ENCODE peak calls at places on chromosomes 6 and 20, in four cellular contexts. R is K562; I is CD4-positive, CD25-positive, alpha-beta regulatory T cell; H is lower lobe of right lung. A is an unnamed sample.

GRCh38 chr20:61385316-61385715 is 133.3 kb downstream of the CDH4 start:
- DNase-seq in R (no peak), I (no peak), H (no peak), A (no peak)

GRCh38 chr6:159431750-159432149 is 261.3 kb downstream of the SOD2 start:
- DNase-seq in R (no peak), I (no peak), H (no peak), A (no peak)

GRCh38 chr6:125142614-125143013 is 11.0 kb upstream of the TPD52L1 start:
- DNase-seq in R (no peak), I (no peak), H (no peak), A (no peak)

GRCh38 chr6:15389079-15389758 is 143.3 kb downstream of the JARID2 start:
- DNase-seq in R (no peak), I (no peak), H (no peak), A (no peak)

GRCh38 chr20:38435555-38435939 is 419 bp upstream of the SNHG17 start:
- DNase-seq in R (no peak), I (no peak), H (no peak), A (no peak)

GRCh38 chr20:49695830-49696229 is 17.8 kb downstream of the B4GALT5 start:
- DNase-seq in R (no peak), I (no peak), H (no peak), A (no peak)

GRCh38 chr20:40054311-40054710 is 634.7 kb downstream of the MAFB start:
- DNase-seq in R (no peak), I (no peak), H (no peak), A (no peak)

GRCh38 chr6:28218312-28219248 is 6.5 kb upstream of the ZSCAN9 start:
- DNase-seq in R (peak; percentile 92), I (peak; percentile 52), H (peak; percentile 86), A (peak; percentile 84)

GRCh38 chr6:166474721-166475565 is 92.2 kb upstream of the MPC1 start:
- DNase-seq in R (no peak), I (no peak), H (no peak), A (no peak)

GRCh38 chr6:141451176-141451507 is 681.6 kb upstream of the GJE1 start:
- DNase-seq in R (no peak), I (no peak), H (no peak), A (no peak)

DNA sequence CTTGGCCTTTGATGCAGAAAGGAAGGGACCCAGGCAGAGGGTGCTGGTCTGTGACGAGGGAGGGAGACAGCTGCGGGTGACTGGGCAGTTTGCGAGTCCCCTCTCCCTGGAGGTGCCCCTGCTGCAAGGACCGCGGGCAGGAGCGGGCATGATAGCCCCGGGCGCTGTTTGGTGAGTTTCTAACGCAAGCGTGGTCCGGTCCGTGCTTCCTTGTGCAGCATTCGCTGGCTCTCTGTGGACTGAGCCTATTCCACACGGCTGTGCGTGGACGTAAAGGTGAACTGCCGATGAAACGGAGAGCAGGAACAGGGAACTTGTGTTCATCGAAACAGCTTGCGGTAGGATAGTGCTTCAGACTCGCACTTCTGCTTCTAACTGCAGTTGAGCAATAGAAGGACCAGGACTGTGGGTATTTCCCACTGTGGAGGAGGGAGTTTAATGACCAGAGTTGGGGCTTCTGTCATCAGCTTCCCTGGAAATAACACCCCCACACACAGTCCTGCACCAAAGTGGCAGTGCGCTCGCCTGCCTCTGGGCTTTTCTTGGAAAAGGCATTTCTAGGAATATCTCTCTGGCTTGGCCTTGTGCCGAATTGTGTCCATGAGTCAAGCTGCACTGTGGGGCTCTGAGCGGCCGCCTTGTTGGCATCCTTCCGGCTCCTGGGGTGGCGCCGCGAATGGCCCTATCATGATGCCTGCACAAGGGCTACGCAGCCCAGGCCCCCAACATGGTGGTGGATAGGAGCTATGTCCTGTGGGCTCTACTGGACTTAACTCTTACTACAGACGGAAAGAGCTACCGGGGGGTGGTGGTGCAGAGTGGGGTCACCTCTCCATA is 48.9 kb downstream of the DUSP22 start:
- DNase-seq in R (peak; percentile 91), I (no peak), H (no peak), A (no peak)
- H3K4me1 ChIP-seq in R (peaks cover 20% of the 10 kb centered on the region), I (peaks cover 38% of the 10 kb centered on the region), H (peaks cover 25% of the 10 kb centered on the region), A (no peaks in the 10 kb centered on the region)

GRCh38 chr6:82954937-82955577 is 110.6 kb downstream of the UBE3D start:
- DNase-seq in R (no peak), I (no peak), H (no peak), A (no peak)

GRCh38 chr6:82955841-82956240 is 109.8 kb downstream of the UBE3D start:
- DNase-seq in R (no peak), I (no peak), H (no peak), A (no peak)

GRCh38 chr6:82953871-82954270 is 111.8 kb downstream of the UBE3D start:
- DNase-seq in R (peak; percentile 25), I (no peak), H (no peak), A (no peak)

GRCh38 chr6:82951935-82952334 is 113.7 kb downstream of the UBE3D start:
- DNase-seq in R (no peak), I (no peak), H (no peak), A (no peak)

GRCh38 chr6:82954351-82954750 is 111.3 kb downstream of the UBE3D start:
- DNase-seq in R (no peak), I (no peak), H (no peak), A (no peak)
- H3K4me1 ChIP-seq in R (no peaks in the 10 kb centered on the region), I (no peaks in the 10 kb centered on the region), H (no peaks in the 10 kb centered on the region), A (no peaks in the 10 kb centered on the region)

GRCh38 chr6:108635505-108636226 is 74.9 kb downstream of the FOXO3 start:
- DNase-seq in R (peak; percentile 44), I (peak; percentile 62), H (peak; percentile 74), A (no peak)
- H3K4me1 ChIP-seq in R (no peaks in the 10 kb centered on the region), I (peaks cover 7% of the 10 kb centered on the region), H (peaks cover 67% of the 10 kb centered on the region), A (peaks cover 7% of the 10 kb centered on the region)

DNA sequence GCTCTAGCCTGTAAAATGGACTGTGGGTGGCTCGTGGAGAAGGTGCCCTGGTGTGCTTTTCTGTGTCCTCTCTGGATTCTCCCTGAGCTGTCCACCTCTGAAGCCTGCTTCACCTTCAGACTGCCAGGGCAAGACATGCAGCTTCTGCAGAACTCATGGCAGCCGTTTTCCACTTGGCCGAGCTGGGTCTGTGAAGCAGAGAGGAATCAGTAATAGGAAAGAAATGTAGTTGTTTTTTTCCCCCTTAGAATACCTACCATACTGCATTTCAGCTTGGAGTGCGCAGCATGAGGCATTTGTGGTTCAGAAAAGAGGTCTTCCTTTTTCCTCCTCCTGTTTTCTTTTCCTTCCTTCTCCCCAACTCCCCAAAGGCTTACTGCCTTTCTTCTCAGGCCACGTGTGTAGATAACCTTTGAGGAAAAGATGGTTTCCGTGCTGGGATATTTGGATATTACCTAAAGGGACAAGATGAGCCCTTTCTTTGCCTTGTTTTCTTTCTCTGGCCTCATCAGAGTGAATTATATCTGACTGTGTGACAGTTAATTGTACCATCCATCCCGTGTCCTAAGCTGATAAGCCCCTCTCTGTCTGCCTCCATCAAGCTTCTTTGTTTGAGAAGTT is 39.4 kb downstream of the RREB1 start:
- DNase-seq in R (peak; percentile 71), I (no peak), H (no peak), A (no peak)
- H3K4me1 ChIP-seq in R (peaks cover 58% of the 10 kb centered on the region), I (peaks cover 20% of the 10 kb centered on the region), H (peaks cover 77% of the 10 kb centered on the region), A (peaks cover 56% of the 10 kb centered on the region)

GRCh38 chr6:167574431-167575097 is 249.7 kb downstream of the TTLL2 start:
- DNase-seq in R (no peak), I (no peak), H (no peak), A (no peak)
- H3K4me1 ChIP-seq in R (peaks cover 4% of the 10 kb centered on the region), I (no peaks in the 10 kb centered on the region), H (peaks cover 3% of the 10 kb centered on the region), A (no peaks in the 10 kb centered on the region)

GRCh38 chr20:56465997-56466396 is 2.4 kb upstream of the RTF2 start:
- DNase-seq in R (peak; percentile 27), I (no peak), H (no peak), A (no peak)
- H3K4me1 ChIP-seq in R (peaks cover 3% of the 10 kb centered on the region), I (peaks cover 24% of the 10 kb centered on the region), H (peaks cover 42% of the 10 kb centered on the region), A (peaks cover 17% of the 10 kb centered on the region)

DNA sequence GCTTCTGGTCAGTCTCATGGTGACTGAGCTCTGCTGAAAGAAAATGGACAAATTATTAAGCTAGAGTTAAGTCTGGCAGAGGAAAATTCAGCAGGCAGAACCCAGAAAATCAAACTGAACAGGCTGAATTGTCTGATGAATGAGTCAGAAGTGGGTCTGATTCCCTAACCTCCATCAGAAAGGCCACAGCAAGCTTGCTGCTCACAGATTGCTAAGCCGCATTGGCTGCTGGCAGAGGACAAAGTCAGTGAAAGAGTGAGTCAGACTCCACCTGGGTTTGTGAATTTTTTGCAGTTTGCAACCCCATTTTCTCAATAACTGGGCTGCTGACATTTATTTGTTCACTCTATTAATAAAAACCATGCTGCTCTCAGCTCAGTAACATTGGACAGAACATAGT is 191.3 kb downstream of the EPM2A start:
- DNase-seq in R (no peak), I (no peak), H (no peak), A (no peak)
- H3K4me1 ChIP-seq in R (no peaks in the 10 kb centered on the region), I (no peaks in the 10 kb centered on the region), H (no peaks in the 10 kb centered on the region), A (no peaks in the 10 kb centered on the region)

A was measured in mucosa of descending colon.